ENCODE peak calls at places on chromosomes 4 and X, in eight cellular contexts. One of them, this sample, is unnamed.

GRCh38 chrX:34655496-34656258 is 1.4 kb downstream of the TMEM47 start:
- DNase-seq in NCI-H524: no peak
- DNase-seq in LoVo: no peak
- DNase-seq in C1 segment of cervical spinal cord: no peak
- DNase-seq in effector CD4-positive, alpha-beta T cell: no peak
- DNase-seq in AG08395: no peak
- DNase-seq in uterus: peak
- DNase-seq in GM12891: no peak
- DNase-seq in this sample: no peak

GRCh38 chrX:15579778-15580747 is 20.7 kb downstream of the ACE2 start:
- DNase-seq in LoVo: no peak
- DNase-seq in GM12891: no peak
- DNase-seq in effector CD4-positive, alpha-beta T cell: no peak
- DNase-seq in C1 segment of cervical spinal cord: no peak
- DNase-seq in AG08395: no peak
- DNase-seq in uterus: no peak
- DNase-seq in NCI-H524: no peak
- DNase-seq in this sample: no peak

GRCh38 chr4:172007889-172008288 is 194.7 kb downstream of the GALNTL6 start:
- DNase-seq in C1 segment of cervical spinal cord: no peak
- DNase-seq in NCI-H524: no peak
- DNase-seq in GM12891: no peak
- DNase-seq in uterus: no peak
- DNase-seq in AG08395: no peak
- DNase-seq in LoVo: no peak
- DNase-seq in effector CD4-positive, alpha-beta T cell: no peak
- DNase-seq in this sample: no peak

GRCh38 chrX:43892471-43892870 is 10.2 kb upstream of the MAOB start:
- DNase-seq in effector CD4-positive, alpha-beta T cell: no peak
- DNase-seq in GM12891: no peak
- DNase-seq in LoVo: no peak
- DNase-seq in uterus: no peak
- DNase-seq in AG08395: no peak
- DNase-seq in C1 segment of cervical spinal cord: no peak
- DNase-seq in NCI-H524: no peak
- DNase-seq in this sample: no peak

GRCh38 chrX:107047622-107048021 is 47.6 kb upstream of the MORC4 start:
- DNase-seq in AG08395: no peak
- DNase-seq in LoVo: no peak
- DNase-seq in C1 segment of cervical spinal cord: no peak
- DNase-seq in uterus: no peak
- DNase-seq in NCI-H524: no peak
- DNase-seq in GM12891: no peak
- DNase-seq in effector CD4-positive, alpha-beta T cell: no peak
- DNase-seq in this sample: no peak

GRCh38 chrX:134773041-134773440 is 114.8 kb upstream of the PLAC1 start:
- DNase-seq in LoVo: no peak
- DNase-seq in uterus: no peak
- DNase-seq in NCI-H524: no peak
- DNase-seq in effector CD4-positive, alpha-beta T cell: no peak
- DNase-seq in C1 segment of cervical spinal cord: no peak
- DNase-seq in AG08395: no peak
- DNase-seq in GM12891: no peak
- DNase-seq in this sample: no peak

GRCh38 chr4:82017680-82018079 is 356.1 kb downstream of the HNRNPD start:
- DNase-seq in LoVo: peak
- DNase-seq in C1 segment of cervical spinal cord: no peak
- DNase-seq in uterus: no peak
- DNase-seq in NCI-H524: no peak
- DNase-seq in effector CD4-positive, alpha-beta T cell: no peak
- DNase-seq in GM12891: peak
- DNase-seq in AG08395: no peak
- DNase-seq in this sample: no peak

GRCh38 chrX:9717376-9717775 is 48.3 kb downstream of the GPR143 start:
- DNase-seq in NCI-H524: no peak
- DNase-seq in GM12891: no peak
- DNase-seq in effector CD4-positive, alpha-beta T cell: no peak
- DNase-seq in AG08395: no peak
- DNase-seq in LoVo: no peak
- DNase-seq in uterus: no peak
- DNase-seq in C1 segment of cervical spinal cord: no peak
- DNase-seq in this sample: no peak

GRCh38 chr4:131207589-131207988 is 1941.5 kb upstream of the PCDH10 start:
- DNase-seq in AG08395: no peak
- DNase-seq in NCI-H524: no peak
- DNase-seq in effector CD4-positive, alpha-beta T cell: no peak
- DNase-seq in uterus: no peak
- DNase-seq in GM12891: no peak
- DNase-seq in C1 segment of cervical spinal cord: no peak
- DNase-seq in LoVo: no peak
- DNase-seq in this sample: no peak

GRCh38 chr4:82268050-82268825 is 105.6 kb downstream of the HNRNPD start:
- DNase-seq in AG08395: peak
- DNase-seq in GM12891: no peak
- DNase-seq in LoVo: peak
- DNase-seq in effector CD4-positive, alpha-beta T cell: peak
- DNase-seq in NCI-H524: peak
- DNase-seq in C1 segment of cervical spinal cord: peak
- DNase-seq in uterus: peak
- DNase-seq in this sample: peak

GRCh38 chrX:154022108-154022507 is 2.4 kb upstream of the IRAK1 start:
- DNase-seq in effector CD4-positive, alpha-beta T cell: no peak
- DNase-seq in NCI-H524: no peak
- DNase-seq in uterus: no peak
- DNase-seq in C1 segment of cervical spinal cord: no peak
- DNase-seq in GM12891: no peak
- DNase-seq in LoVo: no peak
- DNase-seq in AG08395: no peak
- DNase-seq in this sample: no peak

GRCh38 chr4:145511913-145512522 is 30.4 kb downstream of the SMAD1 start:
- DNase-seq in AG08395: no peak
- DNase-seq in uterus: no peak
- DNase-seq in C1 segment of cervical spinal cord: no peak
- DNase-seq in NCI-H524: no peak
- DNase-seq in GM12891: no peak
- DNase-seq in effector CD4-positive, alpha-beta T cell: no peak
- DNase-seq in LoVo: no peak
- DNase-seq in this sample: no peak

GRCh38 chrX:53433651-53434639 is at the start of gene HSD17B10:
- DNase-seq in NCI-H524: peak
- DNase-seq in uterus: peak
- DNase-seq in C1 segment of cervical spinal cord: peak
- DNase-seq in GM12891: peak
- DNase-seq in LoVo: peak
- DNase-seq in effector CD4-positive, alpha-beta T cell: peak
- DNase-seq in AG08395: peak
- DNase-seq in this sample: peak

GRCh38 chr4:139628184-139629012 is 37.2 kb upstream of the MGST2 start:
- DNase-seq in LoVo: no peak
- DNase-seq in effector CD4-positive, alpha-beta T cell: no peak
- DNase-seq in uterus: no peak
- DNase-seq in C1 segment of cervical spinal cord: no peak
- DNase-seq in NCI-H524: peak
- DNase-seq in AG08395: no peak
- DNase-seq in GM12891: no peak
- DNase-seq in this sample: no peak

GRCh38 chrX:24334473-24334872 is 20.6 kb upstream of the SUPT20HL2 start:
- DNase-seq in uterus: no peak
- DNase-seq in effector CD4-positive, alpha-beta T cell: no peak
- DNase-seq in GM12891: no peak
- DNase-seq in LoVo: peak
- DNase-seq in NCI-H524: no peak
- DNase-seq in AG08395: no peak
- DNase-seq in C1 segment of cervical spinal cord: no peak
- DNase-seq in this sample: no peak

GRCh38 chr4:121156822-121157769 is 7.0 kb downstream of the TNIP3 start:
- DNase-seq in GM12891: no peak
- DNase-seq in uterus: no peak
- DNase-seq in LoVo: peak
- DNase-seq in effector CD4-positive, alpha-beta T cell: peak
- DNase-seq in AG08395: peak
- DNase-seq in C1 segment of cervical spinal cord: no peak
- DNase-seq in NCI-H524: no peak
- DNase-seq in this sample: peak

GRCh38 chr4:8050555-8051206 is 107.9 kb downstream of the ABLIM2 start:
- DNase-seq in LoVo: no peak
- DNase-seq in effector CD4-positive, alpha-beta T cell: no peak
- DNase-seq in GM12891: no peak
- DNase-seq in AG08395: peak
- DNase-seq in C1 segment of cervical spinal cord: peak
- DNase-seq in uterus: peak
- DNase-seq in NCI-H524: no peak
- DNase-seq in this sample: no peak

GRCh38 chr4:22372958-22373357 is 142.9 kb downstream of the ADGRA3 start:
- DNase-seq in GM12891: no peak
- DNase-seq in LoVo: no peak
- DNase-seq in uterus: no peak
- DNase-seq in C1 segment of cervical spinal cord: no peak
- DNase-seq in effector CD4-positive, alpha-beta T cell: no peak
- DNase-seq in AG08395: no peak
- DNase-seq in NCI-H524: no peak
- DNase-seq in this sample: no peak

GRCh38 chr4:53688186-53688790 is 97.0 kb upstream of the LNX1 start:
- DNase-seq in GM12891: no peak
- DNase-seq in C1 segment of cervical spinal cord: no peak
- DNase-seq in effector CD4-positive, alpha-beta T cell: no peak
- DNase-seq in AG08395: peak
- DNase-seq in NCI-H524: no peak
- DNase-seq in uterus: no peak
- DNase-seq in LoVo: no peak
- DNase-seq in this sample: no peak

GRCh38 chr4:24471623-24472510 is 112.5 kb downstream of the DHX15 start:
- DNase-seq in uterus: peak
- DNase-seq in GM12891: peak
- DNase-seq in NCI-H524: peak
- DNase-seq in C1 segment of cervical spinal cord: no peak
- DNase-seq in AG08395: no peak
- DNase-seq in LoVo: no peak
- DNase-seq in effector CD4-positive, alpha-beta T cell: no peak
- DNase-seq in this sample: peak

GRCh38 chr4:4355302-4355701 is 31.6 kb upstream of the NSG1 start:
- DNase-seq in AG08395: no peak
- DNase-seq in GM12891: no peak
- DNase-seq in NCI-H524: no peak
- DNase-seq in effector CD4-positive, alpha-beta T cell: no peak
- DNase-seq in LoVo: no peak
- DNase-seq in C1 segment of cervical spinal cord: no peak
- DNase-seq in uterus: no peak
- DNase-seq in this sample: no peak

GRCh38 chr4:179843370-179843769 is 2399.8 kb upstream of the TENM3 start:
- DNase-seq in LoVo: no peak
- DNase-seq in C1 segment of cervical spinal cord: no peak
- DNase-seq in GM12891: no peak
- DNase-seq in AG08395: no peak
- DNase-seq in effector CD4-positive, alpha-beta T cell: no peak
- DNase-seq in uterus: no peak
- DNase-seq in NCI-H524: no peak
- DNase-seq in this sample: no peak

GRCh38 chr4:182862921-182863320 is 54.3 kb downstream of the DCTD start:
- DNase-seq in LoVo: no peak
- DNase-seq in effector CD4-positive, alpha-beta T cell: no peak
- DNase-seq in GM12891: no peak
- DNase-seq in uterus: no peak
- DNase-seq in C1 segment of cervical spinal cord: no peak
- DNase-seq in AG08395: no peak
- DNase-seq in NCI-H524: no peak
- DNase-seq in this sample: no peak

GRCh38 chrX:39261446-39262147 is 460.3 kb downstream of the MID1IP1 start:
- DNase-seq in effector CD4-positive, alpha-beta T cell: no peak
- DNase-seq in uterus: no peak
- DNase-seq in C1 segment of cervical spinal cord: no peak
- DNase-seq in LoVo: peak
- DNase-seq in NCI-H524: peak
- DNase-seq in AG08395: peak
- DNase-seq in GM12891: peak
- DNase-seq in this sample: no peak

GRCh38 chrX:40092808-40093435 is 4.8 kb downstream of the BCOR start:
- DNase-seq in NCI-H524: no peak
- DNase-seq in LoVo: no peak
- DNase-seq in AG08395: no peak
- DNase-seq in C1 segment of cervical spinal cord: no peak
- DNase-seq in uterus: no peak
- DNase-seq in GM12891: no peak
- DNase-seq in effector CD4-positive, alpha-beta T cell: no peak
- DNase-seq in this sample: no peak

GRCh38 chr4:3041192-3042142 is 32.9 kb downstream of the HTT-AS start:
- DNase-seq in uterus: no peak
- DNase-seq in GM12891: no peak
- DNase-seq in LoVo: no peak
- DNase-seq in AG08395: peak
- DNase-seq in effector CD4-positive, alpha-beta T cell: peak
- DNase-seq in C1 segment of cervical spinal cord: peak
- DNase-seq in NCI-H524: no peak
- DNase-seq in this sample: peak

GRCh38 chr4:76659103-76659490 is 224.1 kb downstream of the SHROOM3 start:
- DNase-seq in effector CD4-positive, alpha-beta T cell: no peak
- DNase-seq in C1 segment of cervical spinal cord: no peak
- DNase-seq in AG08395: peak
- DNase-seq in GM12891: no peak
- DNase-seq in LoVo: peak
- DNase-seq in NCI-H524: peak
- DNase-seq in uterus: no peak
- DNase-seq in this sample: no peak

GRCh38 chr4:99013402-99013843 is 17.9 kb downstream of the METAP1 start:
- DNase-seq in uterus: no peak
- DNase-seq in GM12891: no peak
- DNase-seq in LoVo: no peak
- DNase-seq in NCI-H524: no peak
- DNase-seq in C1 segment of cervical spinal cord: no peak
- DNase-seq in effector CD4-positive, alpha-beta T cell: no peak
- DNase-seq in AG08395: no peak
- DNase-seq in this sample: no peak

GRCh38 chrX:2374086-2374485 is 126.7 kb downstream of the DHRSX start:
- DNase-seq in GM12891: no peak
- DNase-seq in uterus: no peak
- DNase-seq in NCI-H524: no peak
- DNase-seq in C1 segment of cervical spinal cord: no peak
- DNase-seq in effector CD4-positive, alpha-beta T cell: no peak
- DNase-seq in AG08395: peak
- DNase-seq in LoVo: no peak
- DNase-seq in this sample: no peak

GRCh38 chrX:150156615-150157014 is 206.5 kb upstream of the MAMLD1 start:
- DNase-seq in C1 segment of cervical spinal cord: no peak
- DNase-seq in AG08395: no peak
- DNase-seq in LoVo: no peak
- DNase-seq in GM12891: no peak
- DNase-seq in effector CD4-positive, alpha-beta T cell: no peak
- DNase-seq in NCI-H524: no peak
- DNase-seq in uterus: no peak
- DNase-seq in this sample: no peak

GRCh38 chr4:1237981-1238675 is 10.8 kb downstream of the CTBP1 start:
- DNase-seq in C1 segment of cervical spinal cord: no peak
- DNase-seq in AG08395: no peak
- DNase-seq in LoVo: no peak
- DNase-seq in effector CD4-positive, alpha-beta T cell: no peak
- DNase-seq in uterus: peak
- DNase-seq in NCI-H524: no peak
- DNase-seq in GM12891: peak
- DNase-seq in this sample: no peak

GRCh38 chr4:157004279-157005161 is 32.9 kb upstream of the PDGFC start:
- DNase-seq in NCI-H524: no peak
- DNase-seq in C1 segment of cervical spinal cord: no peak
- DNase-seq in uterus: no peak
- DNase-seq in GM12891: no peak
- DNase-seq in LoVo: no peak
- DNase-seq in AG08395: no peak
- DNase-seq in effector CD4-positive, alpha-beta T cell: no peak
- DNase-seq in this sample: no peak

GRCh38 chr4:25844957-25845712 is 17.7 kb downstream of the SEL1L3 start:
- DNase-seq in AG08395: no peak
- DNase-seq in GM12891: no peak
- DNase-seq in uterus: no peak
- DNase-seq in C1 segment of cervical spinal cord: no peak
- DNase-seq in LoVo: no peak
- DNase-seq in NCI-H524: no peak
- DNase-seq in effector CD4-positive, alpha-beta T cell: no peak
- DNase-seq in this sample: no peak

GRCh38 chr4:150217804-150218203 is 139.6 kb downstream of the DCLK2 start:
- DNase-seq in uterus: no peak
- DNase-seq in GM12891: no peak
- DNase-seq in C1 segment of cervical spinal cord: no peak
- DNase-seq in effector CD4-positive, alpha-beta T cell: no peak
- DNase-seq in NCI-H524: no peak
- DNase-seq in LoVo: no peak
- DNase-seq in AG08395: no peak
- DNase-seq in this sample: peak